ENCODE peak calls at places on chromosomes 4 and X, in ten cellular contexts. R, Q, W, S, J, B, L, D, P and H are unnamed samples.

GRCh38 chr4:37896206-37896605 is 5.3 kb downstream of the TBC1D1 start:
- DNase-seq in R (no peak), Q (no peak), W (no peak), S (no peak), J (no peak), B (no peak), L (no peak), D (no peak), P (no peak), H (no peak)

GRCh38 chr4:76208005-76208765 is 5.4 kb downstream of the SCARB2 start:
- DNase-seq in R (peak), Q (peak), W (peak), S (peak), J (peak), B (peak), L (peak), D (no peak), P (peak), H (peak)

GRCh38 chr4:81508786-81509574 is 37.3 kb upstream of the RASGEF1B start:
- DNase-seq in R (no peak), Q (no peak), W (no peak), S (no peak), J (no peak), B (no peak), L (no peak), D (no peak), P (no peak), H (no peak)

GRCh38 chr4:5563856-5564255 is 144.5 kb downstream of the EVC2 start:
- DNase-seq in R (no peak), Q (no peak), W (no peak), S (no peak), J (no peak), B (no peak), L (no peak), D (no peak), P (no peak), H (no peak)

GRCh38 chr4:86959588-86960500 is 25.0 kb downstream of the AFF1 start:
- DNase-seq in R (no peak), Q (no peak), W (no peak), S (no peak), J (no peak), B (no peak), L (no peak), D (peak), P (no peak), H (no peak)

GRCh38 chr4:5900844-5901243 is 8.0 kb upstream of the CRMP1 start:
- DNase-seq in R (no peak), Q (no peak), W (no peak), S (no peak), J (no peak), B (no peak), L (no peak), D (no peak), P (no peak), H (no peak)

GRCh38 chr4:155353923-155354540 is 22.7 kb downstream of the MAP9 start:
- DNase-seq in R (peak), Q (peak), W (peak), S (peak), J (peak), B (peak), L (peak), D (peak), P (peak), H (no peak)

GRCh38 chr4:169070895-169071218 is 60.8 kb upstream of the CBR4 start:
- DNase-seq in R (peak), Q (peak), W (no peak), S (peak), J (no peak), B (peak), L (no peak), D (no peak), P (no peak), H (no peak)

GRCh38 chrX:53813663-53814440 is 127.3 kb upstream of the HUWE1 start:
- DNase-seq in R (no peak), Q (no peak), W (no peak), S (no peak), J (no peak), B (no peak), L (no peak), D (no peak), P (no peak), H (no peak)

GRCh38 chrX:130268500-130269170 is at the start of gene ZNF280C:
- DNase-seq in R (peak), Q (peak), W (peak), S (peak), J (peak), B (peak), L (peak), D (peak), P (peak), H (peak)

GRCh38 chr4:8768357-8768999 is 103.2 kb downstream of the HMX1 start:
- DNase-seq in R (no peak), Q (no peak), W (no peak), S (no peak), J (no peak), B (no peak), L (no peak), D (no peak), P (no peak), H (no peak)

GRCh38 chrX:16215660-16216059 is 48.4 kb downstream of the MAGEB17 start:
- DNase-seq in R (no peak), Q (no peak), W (no peak), S (no peak), J (no peak), B (no peak), L (no peak), D (no peak), P (no peak), H (no peak)

GRCh38 chrX:133511041-133511440 is 95.8 kb upstream of the GPC4 start:
- DNase-seq in R (no peak), Q (no peak), W (no peak), S (no peak), J (no peak), B (no peak), L (no peak), D (no peak), P (no peak), H (no peak)

GRCh38 chr4:148364525-148364924 is 77.7 kb downstream of the NR3C2 start:
- DNase-seq in R (no peak), Q (no peak), W (no peak), S (no peak), J (no peak), B (no peak), L (no peak), D (no peak), P (no peak), H (no peak)

GRCh38 chrX:9566150-9566621 is 101.3 kb downstream of the TBL1X start:
- DNase-seq in R (no peak), Q (peak), W (no peak), S (peak), J (peak), B (peak), L (peak), D (no peak), P (peak), H (peak)
- TF ChIP-seq CTCF in R (no peak), Q (peak), W (no peak), S (no peak), J (no peak), B (no peak), L (no peak), D (no peak), P (peak), H (no peak)

DNA sequence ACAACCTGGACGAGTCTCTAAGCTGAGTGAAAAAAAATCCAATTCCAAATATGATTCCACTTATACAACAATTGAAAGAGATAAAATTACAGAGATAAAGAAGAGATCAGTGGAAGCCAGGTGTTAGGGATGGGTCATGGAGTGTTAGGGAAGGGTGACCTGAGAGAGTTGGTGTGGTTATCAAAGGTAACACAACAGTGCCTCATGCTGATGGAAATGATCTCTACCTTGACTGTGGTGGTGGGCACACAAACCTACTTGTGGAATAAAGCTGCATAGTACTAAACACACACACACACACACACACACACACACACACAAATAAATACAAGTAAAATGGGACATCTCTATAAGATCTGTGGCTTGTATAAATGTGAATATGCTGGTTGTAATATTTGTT is 26.0 kb downstream of the BEND2 start:
- DNase-seq in R (no peak), Q (no peak), W (no peak), S (no peak), J (no peak), B (no peak), L (no peak), D (no peak), P (no peak), H (no peak)
- TF ChIP-seq CTCF in R (no peak), Q (no peak), W (no peak), S (no peak), J (no peak), B (no peak), L (no peak), D (no peak), P (no peak), H (no peak)

GRCh38 chr4:48905363-48906015 is 1.1 kb downstream of the OCIAD2 start:
- DNase-seq in R (no peak), Q (peak), W (no peak), S (peak), J (no peak), B (peak), L (no peak), D (no peak), P (no peak), H (no peak)
- TF ChIP-seq CTCF in R (no peak), Q (peak), W (no peak), S (no peak), J (no peak), B (no peak), L (no peak), D (no peak), P (peak), H (peak)

DNA sequence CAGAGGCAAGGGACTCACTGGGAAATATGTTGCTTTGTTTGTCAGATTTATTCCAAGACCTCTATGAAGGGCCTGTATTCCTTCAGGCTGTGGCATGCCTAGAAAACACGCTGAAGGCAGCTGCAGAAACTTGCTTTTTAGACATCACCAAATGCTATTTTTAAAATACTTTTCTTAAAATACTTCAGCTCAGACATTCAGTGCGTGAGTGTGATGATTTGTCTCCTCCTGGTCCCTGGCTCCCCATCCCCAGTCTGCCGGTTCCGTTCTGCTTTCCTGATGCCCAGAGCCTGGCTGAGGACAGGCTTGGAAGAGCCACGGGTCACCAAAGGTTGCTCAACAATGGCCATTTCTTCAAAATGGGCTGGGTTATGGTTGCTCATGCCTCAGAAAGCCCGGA is 55.0 kb downstream of the PSAPL1 start:
- DNase-seq in R (no peak), Q (no peak), W (no peak), S (no peak), J (no peak), B (no peak), L (no peak), D (no peak), P (no peak), H (no peak)
- TF ChIP-seq CTCF in R (no peak), Q (no peak), W (no peak), S (no peak), J (no peak), B (no peak), L (no peak), D (no peak), P (no peak), H (no peak)

DNA sequence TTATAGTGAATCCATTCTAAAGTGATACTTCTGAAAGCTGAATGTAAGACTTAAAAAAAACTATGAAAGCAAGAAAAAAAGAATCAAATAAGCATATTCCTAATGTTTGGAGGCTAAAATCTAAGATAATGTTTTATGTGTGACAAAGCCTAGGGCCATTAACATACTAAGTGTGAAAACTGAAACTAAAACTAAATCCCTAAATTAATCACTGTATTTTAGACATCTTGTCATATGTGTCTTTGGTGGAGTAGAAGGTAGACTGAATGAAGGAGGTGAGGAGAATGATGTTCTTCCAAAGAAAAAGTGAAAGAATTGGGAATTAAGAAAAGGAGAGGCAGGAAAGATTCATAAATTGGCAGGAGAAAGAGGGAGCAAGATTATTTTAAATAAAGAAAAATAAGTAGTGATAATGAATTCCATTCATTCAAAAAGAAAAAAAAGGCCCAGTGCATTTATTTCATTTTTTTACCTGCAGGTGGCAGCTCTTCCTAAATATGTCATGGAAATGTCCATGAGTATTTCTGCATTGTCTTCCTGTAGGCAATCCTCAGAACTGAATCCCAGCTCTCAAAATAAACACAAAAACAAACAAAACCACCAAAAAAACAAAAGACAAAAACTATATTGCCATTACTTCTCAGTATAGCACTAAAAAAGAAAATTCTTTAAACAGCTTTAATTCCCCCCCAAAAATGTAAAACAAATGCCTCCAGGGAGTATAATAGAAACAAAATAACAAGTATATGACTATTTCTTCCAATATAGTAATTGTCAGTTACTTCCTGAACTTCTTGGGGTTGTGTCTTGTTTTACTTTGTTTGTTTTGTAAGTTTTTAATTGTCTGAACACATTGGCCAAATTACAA is 17.0 kb upstream of the AP1AR start:
- DNase-seq in R (no peak), Q (peak), W (no peak), S (peak), J (no peak), B (peak), L (no peak), D (no peak), P (no peak), H (no peak)
- TF ChIP-seq CTCF in R (peak), Q (peak), W (no peak), S (peak), J (no peak), B (peak), L (peak), D (no peak), P (peak), H (peak)

GRCh38 chr4:125736057-125736456 is 421.3 kb downstream of the FAT4 start:
- DNase-seq in R (no peak), Q (peak), W (no peak), S (no peak), J (no peak), B (peak), L (no peak), D (no peak), P (no peak), H (no peak)
- TF ChIP-seq CTCF in R (no peak), Q (peak), W (no peak), S (peak), J (no peak), B (peak), L (no peak), D (no peak), P (peak), H (peak)

GRCh38 chr4:129672941-129673340 is 577.0 kb downstream of the C4orf33 start:
- DNase-seq in R (no peak), Q (no peak), W (no peak), S (no peak), J (no peak), B (no peak), L (no peak), D (no peak), P (no peak), H (no peak)
- TF ChIP-seq CTCF in R (no peak), Q (no peak), W (no peak), S (no peak), J (no peak), B (no peak), L (no peak), D (no peak), P (no peak), H (no peak)

GRCh38 chr4:184907216-184907615 is 81.4 kb upstream of the ACSL1 start:
- DNase-seq in R (no peak), Q (peak), W (no peak), S (no peak), J (no peak), B (no peak), L (no peak), D (no peak), P (no peak), H (no peak)
- TF ChIP-seq CTCF in R (no peak), Q (no peak), W (no peak), S (no peak), J (no peak), B (no peak), L (no peak), D (no peak), P (no peak), H (no peak)